ENCODE peak calls at places on chromosomes 16 and 17, in four cellular contexts. G is GM23248, N is left ventricle myocardium inferior, L is psoas muscle. V is an unnamed sample.

GRCh38 chr16:65201446-65202010 is 79.7 kb upstream of the CDH11 start:
- DNase-seq in L (no peak), G (no peak), N (no peak), V (no peak)

GRCh38 chr17:37516131-37516561 is 26.5 kb downstream of the DUSP14 start:
- DNase-seq in L (no peak), G (peak; percentile 39), N (no peak), V (no peak)

GRCh38 chr16:11066231-11066870 is 122.0 kb downstream of the CLEC16A start:
- DNase-seq in L (no peak), G (no peak), N (no peak), V (no peak)

GRCh38 chr17:38881600-38882191 is 11.8 kb downstream of the LASP1 start:
- DNase-seq in G (peak; percentile 54), N (peak; percentile 67), L (peak; percentile 75), V (peak; percentile 89)

GRCh38 chr16:63289834-63290460 is 1253.7 kb upstream of the CDH8 start:
- DNase-seq in N (no peak), G (peak; percentile 38), L (no peak), V (peak; percentile 74)

GRCh38 chr17:44533533-44534246 is 23.6 kb upstream of the FZD2 start:
- DNase-seq in N (peak; percentile 87), L (peak; percentile 86), G (peak; percentile 91), V (peak; percentile 96)

GRCh38 chr17:33582661-33583060 is 289.6 kb upstream of the ASIC2 start:
- DNase-seq in G (no peak), N (no peak), L (no peak), V (no peak)

GRCh38 chr16:68636818-68637217 is 8.3 kb upstream of the CDH3 start:
- DNase-seq in G (peak; percentile 60), N (no peak), L (no peak), V (no peak)

GRCh38 chr17:67519801-67520251 is 142.7 kb downstream of the PITPNC1 start:
- DNase-seq in L (no peak), G (no peak), N (no peak), V (no peak)

GRCh38 chr17:67518881-67519280 is 141.8 kb downstream of the PITPNC1 start:
- DNase-seq in N (no peak), G (peak; percentile 78), L (no peak), V (no peak)

GRCh38 chr17:67521773-67522069 is 144.6 kb downstream of the PITPNC1 start:
- DNase-seq in G (no peak), N (no peak), L (no peak), V (no peak)

GRCh38 chr17:67520282-67520906 is 143.3 kb downstream of the PITPNC1 start:
- DNase-seq in G (peak; percentile 85), N (no peak), L (peak; percentile 25), V (no peak)

GRCh38 chr17:67520916-67521772 is 144.1 kb downstream of the PITPNC1 start:
- DNase-seq in G (peak; percentile 82), L (no peak), N (no peak), V (no peak)
- H3K27ac ChIP-seq in G (peak overlapping the region; percentile 44), L (no peak overlapping the region), N (no peak overlapping the region), V (no peak overlapping the region)

GRCh38 chr16:24741862-24742261 is 12.4 kb downstream of the TNRC6A start:
- DNase-seq in L (no peak), G (no peak), N (no peak), V (no peak)
- H3K27ac ChIP-seq in L (no peak overlapping the region), G (no peak overlapping the region), N (no peak overlapping the region), V (no peak overlapping the region)

GRCh38 chr17:51797150-51797549 is 361.4 kb downstream of the CA10 start:
- DNase-seq in G (no peak), L (no peak), N (no peak), V (no peak)

GRCh38 chr17:51794466-51794865 is 364.0 kb downstream of the CA10 start:
- DNase-seq in N (no peak), L (no peak), G (no peak), V (no peak)

GRCh38 chr17:51796026-51796425 is 362.5 kb downstream of the CA10 start:
- DNase-seq in G (no peak), L (no peak), N (no peak), V (no peak)

GRCh38 chr17:51793686-51794085 is 364.8 kb downstream of the CA10 start:
- DNase-seq in L (no peak), G (no peak), N (no peak), V (no peak)

GRCh38 chr17:51795401-51795800 is 363.1 kb downstream of the CA10 start:
- DNase-seq in G (no peak), N (no peak), L (no peak), V (no peak)
- H3K27ac ChIP-seq in G (no peak overlapping the region), N (no peak overlapping the region), L (no peak overlapping the region), V (no peak overlapping the region)

DNA sequence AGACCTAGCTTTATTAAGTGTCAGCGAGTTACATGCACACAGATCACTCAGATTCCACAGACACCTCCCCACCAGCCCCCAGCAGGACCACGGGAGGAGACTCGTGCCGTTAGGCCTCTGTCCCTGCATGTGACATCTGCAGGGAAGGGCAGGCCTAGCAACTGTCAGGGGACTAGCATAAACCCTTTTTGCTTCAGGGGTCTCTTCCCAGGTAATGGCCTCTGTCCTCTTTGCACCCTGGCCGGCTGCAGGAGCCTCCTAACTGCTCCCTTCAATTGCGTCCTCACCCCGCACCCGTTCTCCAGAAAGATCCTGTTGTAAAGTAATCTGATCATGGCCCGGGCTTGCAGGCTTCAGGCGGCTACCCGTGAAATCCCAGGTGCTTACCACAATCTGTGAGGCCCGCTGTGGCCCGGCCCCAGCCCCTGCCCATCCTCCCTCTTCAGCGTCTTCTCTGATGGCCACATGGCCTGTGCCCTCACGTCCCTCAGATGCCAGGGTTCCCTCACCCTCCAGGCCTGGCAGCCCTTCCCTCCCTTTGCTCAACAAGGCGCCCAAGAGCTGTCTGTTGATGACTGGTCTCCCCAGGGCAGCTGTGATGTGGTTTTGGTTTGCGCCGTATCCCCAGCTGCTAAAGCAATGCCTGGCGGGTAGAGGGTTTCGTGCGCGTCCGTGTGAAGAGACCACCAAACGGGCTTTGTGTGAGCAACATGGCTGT is 34.9 kb downstream of the PMM2 start:
- DNase-seq in N (no peak), L (no peak), G (no peak), V (no peak)
- H3K27ac ChIP-seq in N (no peak overlapping the region), L (no peak overlapping the region), G (no peak overlapping the region), V (no peak overlapping the region)

DNA sequence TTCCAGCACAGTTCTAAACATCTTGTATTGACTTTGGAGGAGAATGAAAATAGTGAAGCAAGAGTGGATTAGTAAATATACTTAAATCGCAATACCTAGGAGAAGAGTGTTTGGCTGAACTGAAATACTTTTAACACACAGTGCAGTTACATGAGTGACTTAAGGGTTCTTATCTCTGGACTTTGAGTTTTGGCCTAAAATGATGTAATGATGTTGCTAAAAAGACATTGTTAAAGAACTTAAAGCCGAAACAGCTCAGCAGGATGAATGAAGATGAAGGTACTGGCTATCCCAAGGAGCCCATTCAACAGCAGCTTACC is 28.1 kb downstream of the PMP22 start:
- DNase-seq in G (no peak), N (no peak), L (no peak), V (no peak)
- H3K27ac ChIP-seq in G (no peak overlapping the region), N (peak overlapping the region; percentile 23), L (no peak overlapping the region), V (peak overlapping the region; percentile 77)

GRCh38 chr17:57867126-57867525 is 17.3 kb upstream of the MRPS23 start:
- DNase-seq in N (no peak), G (no peak), L (no peak), V (no peak)

GRCh38 chr17:57866723-57867122 is 16.9 kb upstream of the MRPS23 start:
- DNase-seq in G (no peak), N (no peak), L (no peak), V (no peak)

GRCh38 chr17:57868775-57869598 is 19.1 kb upstream of the MRPS23 start:
- DNase-seq in N (no peak), G (no peak), L (no peak), V (no peak)

GRCh38 chr17:57869599-57870282 is 19.9 kb upstream of the MRPS23 start:
- DNase-seq in N (no peak), G (peak; percentile 87), L (no peak), V (peak; percentile 68)

DNA sequence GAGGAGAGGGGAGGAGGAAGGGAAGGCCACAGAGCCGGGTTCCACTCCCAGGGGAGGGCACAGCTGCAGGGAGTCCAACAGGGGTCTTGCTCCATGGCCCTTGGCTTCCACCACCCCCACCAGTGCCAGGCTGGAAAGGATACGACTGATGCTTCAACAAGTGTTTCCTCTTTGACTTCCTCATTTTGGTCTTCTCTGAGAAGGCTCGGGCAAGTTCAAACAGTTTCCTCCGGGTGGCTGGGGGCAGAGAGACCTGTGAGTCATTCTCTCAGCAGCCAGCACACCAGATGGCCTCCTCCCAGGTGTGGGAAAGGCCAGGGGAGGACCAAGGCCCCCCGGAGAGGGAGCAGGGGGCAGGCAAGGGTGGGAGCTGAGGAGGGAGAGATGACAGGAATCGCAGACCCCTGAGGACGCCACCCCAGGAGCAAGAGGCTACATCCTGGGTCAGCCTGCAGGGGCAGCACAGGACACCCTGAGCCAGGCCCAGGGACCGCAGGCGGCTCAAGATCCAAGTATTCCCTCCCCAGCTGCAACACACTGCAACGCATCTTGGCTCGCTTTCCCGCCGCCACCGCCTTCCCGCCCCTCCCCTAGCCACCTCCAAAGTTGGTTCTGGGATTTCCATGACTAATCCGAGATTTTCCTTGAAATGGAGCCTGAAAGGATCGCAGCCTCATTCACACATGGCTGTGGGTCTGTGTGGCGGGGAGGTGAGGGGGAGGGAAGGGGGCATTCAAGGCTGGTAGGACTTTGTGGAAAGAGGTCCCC is 18.3 kb upstream of the MRPS23 start:
- DNase-seq in N (peak; percentile 80), L (peak; percentile 88), G (peak; percentile 92), V (peak; percentile 79)
- H3K27ac ChIP-seq in N (peak overlapping the region; percentile 82), L (peak overlapping the region; percentile 79), G (peak overlapping the region; percentile 75), V (peak overlapping the region; percentile 74)

GRCh38 chr17:74732042-74732846 is 4.8 kb upstream of the RAB37 start:
- DNase-seq in L (no peak), G (no peak), N (no peak), V (no peak)
- H3K27ac ChIP-seq in L (no peak overlapping the region), G (no peak overlapping the region), N (no peak overlapping the region), V (no peak overlapping the region)